ENCODE peak calls at places on chromosomes 5 and 9, in seven cellular contexts. A is IMR-90, E is SW480, B is foreskin fibroblast, D is fibroblast of mammary gland, K is ecto neural progenitor cell, U is H7. F is an unnamed sample.

GRCh38 chr5:1724822-1725602 is 74.6 kb downstream of the MRPL36 start:
- DNase-seq in A (no peak), D (peak; percentile 9), B (peak; percentile 9), U (peak; percentile 91), E (no peak), K (peak; percentile 65), F (no peak)

GRCh38 chr5:53944981-53945380 is 365.4 kb downstream of the ARL15 start:
- DNase-seq in U (no peak), D (peak; percentile 55), A (peak; percentile 79), K (no peak), E (no peak), B (no peak), F (no peak)

GRCh38 chr5:61604626-61605025 is 272.6 kb downstream of the ZSWIM6 start:
- DNase-seq in A (no peak), B (no peak), K (no peak), U (no peak), D (no peak), E (no peak), F (no peak)

GRCh38 chr9:135130266-135130976 is 43.0 kb downstream of the OLFM1 start:
- DNase-seq in D (no peak), A (no peak), E (peak; percentile 71), U (no peak), K (no peak), B (no peak), F (no peak)

GRCh38 chr5:97906135-97906534 is 723.1 kb upstream of the RIOK2 start:
- DNase-seq in B (no peak), E (no peak), K (no peak), U (peak; percentile 9), D (no peak), A (no peak), F (no peak)

GRCh38 chr9:27293046-27293445 is 3.9 kb downstream of the EQTN start:
- DNase-seq in U (no peak), E (no peak), D (peak; percentile 65), A (no peak), K (no peak), B (no peak), F (no peak)

GRCh38 chr9:125387861-125388524 is 126.4 kb downstream of the GAPVD1 start:
- DNase-seq in K (no peak), B (no peak), U (no peak), D (no peak), A (no peak), E (no peak), F (no peak)

GRCh38 chr5:132747693-132748440 is 641 bp downstream of the CCNI2 start:
- DNase-seq in E (no peak), D (no peak), U (peak; percentile 82), K (no peak), B (no peak), A (no peak), F (no peak)

GRCh38 chr9:113452206-113452605 is 11.3 kb upstream of the RGS3 start:
- DNase-seq in K (no peak), B (no peak), A (no peak), D (no peak), E (no peak), U (no peak), F (no peak)

GRCh38 chr5:80481019-80481893 is 6.6 kb upstream of the FAM151B start:
- DNase-seq in E (peak; percentile 36), K (no peak), U (peak; percentile 21), D (peak; percentile 72), A (peak; percentile 60), B (peak; percentile 40), F (no peak)

GRCh38 chr9:87875839-87876545 is 6.7 kb upstream of the SPATA31E1 start:
- DNase-seq in B (no peak), K (peak; percentile 47), E (no peak), A (no peak), D (no peak), U (peak; percentile 48), F (no peak)

GRCh38 chr5:123113136-123113535 is 24.1 kb downstream of the PRDM6 start:
- DNase-seq in K (no peak), E (no peak), A (no peak), D (no peak), B (no peak), U (no peak), F (no peak)

GRCh38 chr9:137077758-137078693 is 709 bp downstream of the UAP1L1 start:
- DNase-seq in B (no peak), A (no peak), D (no peak), K (peak; percentile 57), E (no peak), U (peak; percentile 74), F (no peak)

GRCh38 chr5:56080375-56081052 is 85.8 kb upstream of the IL6ST start:
- DNase-seq in A (no peak), E (no peak), K (no peak), D (no peak), U (no peak), B (no peak), F (no peak)

GRCh38 chr5:6576861-6577501 is 55.9 kb downstream of the NSUN2 start:
- DNase-seq in K (peak; percentile 36), D (peak; percentile 66), B (peak; percentile 43), A (peak; percentile 52), U (peak; percentile 73), E (peak; percentile 70), F (no peak)

GRCh38 chr9:137880160-137880975 is 2.8 kb downstream of the CACNA1B start:
- DNase-seq in E (no peak), U (peak; percentile 31), D (no peak), A (no peak), B (no peak), K (no peak), F (no peak)

F was measured in substantia nigra.